ENCODE peak calls at places on chromosomes 11 and 22, in six cellular contexts. T is A549, R is HepG2, H is K562, E is NB4, G is endothelial cell of umbilical vein. Z is an unnamed sample.

GRCh38 chr11:114208371-114208770 is 87.8 kb upstream of the NNMT start:
- DNase-seq in T (no peak), H (no peak), E (peak), R (no peak), G (no peak), Z (no peak)

GRCh38 chr22:46436595-46437163 is 100.7 kb downstream of the CELSR1 start:
- DNase-seq in R (no peak), T (no peak), H (no peak), G (no peak), E (no peak), Z (no peak)

GRCh38 chr11:125264091-125265022 is 99.8 kb downstream of the PKNOX2 start:
- DNase-seq in E (no peak), H (no peak), G (no peak), T (no peak), R (no peak), Z (no peak)

GRCh38 chr11:102478660-102479245 is 26.2 kb upstream of the TMEM123 start:
- DNase-seq in R (no peak), G (no peak), T (no peak), H (no peak), E (no peak), Z (no peak)

GRCh38 chr22:49026476-49027121 is 801.1 kb downstream of the BRD1 start:
- DNase-seq in G (no peak), T (peak), E (peak), R (no peak), H (no peak), Z (no peak)

GRCh38 chr11:125929445-125930075 is 16.3 kb upstream of the VSIG10L2 start:
- DNase-seq in T (no peak), G (no peak), H (no peak), R (no peak), E (peak), Z (no peak)

GRCh38 chr11:85627332-85627997 is at the start of gene DLG2:
- DNase-seq in E (peak), R (no peak), G (peak), H (no peak), T (no peak), Z (no peak)

GRCh38 chr22:50523806-50524663 is 1.4 kb downstream of the SCO2 start:
- DNase-seq in G (no peak), E (no peak), H (no peak), R (no peak), T (no peak), Z (no peak)

GRCh38 chr22:45887202-45888131 is 89.5 kb downstream of the WNT7B start:
- DNase-seq in R (no peak), T (no peak), E (no peak), H (no peak), G (no peak), Z (no peak)

GRCh38 chr22:39449708-39450107 is 7.1 kb upstream of the MGAT3 start:
- DNase-seq in R (no peak), E (no peak), G (no peak), H (no peak), T (no peak), Z (no peak)

GRCh38 chr22:36160499-36160942 is at the start of gene APOL3:
- DNase-seq in G (peak), T (no peak), R (no peak), E (no peak), H (no peak), Z (peak)

GRCh38 chr11:71183878-71184277 is 68.5 kb downstream of the SHANK2 start:
- DNase-seq in R (no peak), H (no peak), G (no peak), E (no peak), T (no peak), Z (no peak)

GRCh38 chr11:116782728-116783127 is 5.1 kb downstream of the ZPR1 start:
- DNase-seq in T (no peak), G (no peak), H (no peak), E (no peak), R (no peak), Z (no peak)

GRCh38 chr11:93444671-93445073 is 98.5 kb downstream of the SMCO4 start:
- DNase-seq in E (peak), T (no peak), H (no peak), R (peak), G (no peak), Z (no peak)

GRCh38 chr11:26245046-26245445 is 86.9 kb upstream of the ANO3 start:
- DNase-seq in R (no peak), H (no peak), T (no peak), E (no peak), G (no peak), Z (no peak)

GRCh38 chr11:65429724-65430405 is 7.3 kb downstream of the NEAT1 start:
- DNase-seq in T (peak), H (no peak), R (no peak), E (peak), G (peak), Z (no peak)

GRCh38 chr11:6567371-6567745 is 36.1 kb downstream of the RRP8 start:
- DNase-seq in E (no peak), G (no peak), H (no peak), R (no peak), T (no peak), Z (no peak)

GRCh38 chr11:8247312-8247711 is 16.4 kb downstream of the LMO1 start:
- DNase-seq in G (no peak), E (peak), H (peak), R (no peak), T (no peak), Z (no peak)

GRCh38 chr22:46748948-46749681 is 11.1 kb upstream of the CERK start:
- DNase-seq in H (no peak), E (peak), R (no peak), G (peak), T (no peak), Z (no peak)

DNA sequence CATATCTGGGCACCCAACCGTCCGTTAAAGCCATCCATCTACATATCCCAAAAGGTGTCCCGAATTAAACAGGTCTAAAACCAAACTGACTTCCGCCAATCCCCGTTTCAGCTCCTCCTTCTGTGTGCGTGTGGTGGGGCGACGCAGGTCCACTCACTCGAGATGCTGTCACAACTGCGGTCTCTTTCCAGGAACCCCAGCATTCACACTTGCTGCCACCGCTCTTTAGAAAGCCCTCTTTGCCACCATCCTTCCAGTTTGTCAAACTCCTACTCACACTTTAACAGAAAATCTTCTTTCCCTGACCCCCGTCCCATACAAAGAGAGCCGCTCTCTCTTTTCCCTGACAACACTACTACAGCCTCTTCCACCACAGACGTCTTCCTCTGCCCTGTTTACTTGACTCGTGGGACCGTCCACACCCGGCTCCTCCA is 467 bp downstream of the ESS2 start:
- DNase-seq in T (no peak), R (no peak), H (peak), G (no peak), E (no peak), Z (no peak)
- TF ChIP-seq MYC in T (no peak), R (no peak), H (no peak), G (no peak), E (no peak), Z (no peak)

GRCh38 chr11:61794579-61794978 is 1.9 kb downstream of the FEN1 start:
- DNase-seq in G (no peak), T (no peak), E (no peak), H (no peak), R (no peak), Z (no peak)

GRCh38 chr11:61792310-61793083 is at the start of the genes FEN1 and TMEM258:
- DNase-seq in H (peak), R (peak), T (peak), E (peak), G (peak), Z (peak)

GRCh38 chr11:61793829-61794204 is 1.1 kb downstream of the FEN1 start:
- DNase-seq in E (no peak), R (no peak), G (no peak), T (no peak), H (no peak), Z (no peak)

GRCh38 chr11:61793084-61793828 is 545 bp downstream of the FEN1 start:
- DNase-seq in H (no peak), G (no peak), R (peak), E (peak), T (peak), Z (no peak)

GRCh38 chr11:61791737-61792309 is 576 bp downstream of the TMEM258 start:
- DNase-seq in T (peak), G (peak), E (peak), R (peak), H (peak), Z (no peak)
- TF ChIP-seq MYC in T (peak), G (no peak), E (no peak), R (no peak), H (peak), Z (no peak)

DNA sequence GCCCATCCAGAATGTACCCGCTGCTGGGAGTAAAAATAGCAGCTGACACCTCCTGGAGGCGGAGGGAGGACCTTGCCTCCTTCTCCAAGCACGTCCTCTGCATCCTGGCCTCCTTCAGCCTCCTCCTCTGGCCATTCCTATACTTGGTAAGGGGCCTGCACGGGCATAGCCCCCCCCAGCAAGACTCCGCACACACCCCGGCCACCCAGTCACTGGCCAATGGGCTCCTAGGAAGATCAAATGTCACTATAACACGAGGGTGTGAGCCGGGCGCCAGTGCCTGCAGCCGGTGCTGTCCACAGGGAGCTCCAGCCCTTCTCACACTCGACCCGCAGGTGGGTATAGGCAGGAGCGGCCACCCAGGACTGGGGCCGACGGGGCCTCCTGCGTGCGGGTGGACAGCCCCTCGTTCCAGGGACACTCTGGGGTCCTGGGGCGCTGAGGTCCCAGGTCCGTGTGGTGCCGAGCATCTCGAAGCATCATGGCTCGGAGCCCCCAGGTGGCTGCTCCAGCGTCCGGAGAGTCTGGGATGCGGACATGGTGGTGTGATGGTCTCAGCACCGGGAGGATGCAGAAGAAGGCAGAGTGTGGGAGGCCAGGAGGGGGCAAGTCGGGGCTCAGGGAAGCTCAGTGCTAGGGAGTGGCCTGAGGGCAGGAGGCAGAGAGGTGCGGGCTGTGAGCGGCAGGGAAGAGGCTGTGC is at the start of gene TNNT3:
- DNase-seq in H (no peak), T (no peak), E (no peak), R (no peak), G (no peak), Z (no peak)
- TF ChIP-seq MYC in H (no peak), T (no peak), E (no peak), R (no peak), G (no peak), Z (no peak)

DNA sequence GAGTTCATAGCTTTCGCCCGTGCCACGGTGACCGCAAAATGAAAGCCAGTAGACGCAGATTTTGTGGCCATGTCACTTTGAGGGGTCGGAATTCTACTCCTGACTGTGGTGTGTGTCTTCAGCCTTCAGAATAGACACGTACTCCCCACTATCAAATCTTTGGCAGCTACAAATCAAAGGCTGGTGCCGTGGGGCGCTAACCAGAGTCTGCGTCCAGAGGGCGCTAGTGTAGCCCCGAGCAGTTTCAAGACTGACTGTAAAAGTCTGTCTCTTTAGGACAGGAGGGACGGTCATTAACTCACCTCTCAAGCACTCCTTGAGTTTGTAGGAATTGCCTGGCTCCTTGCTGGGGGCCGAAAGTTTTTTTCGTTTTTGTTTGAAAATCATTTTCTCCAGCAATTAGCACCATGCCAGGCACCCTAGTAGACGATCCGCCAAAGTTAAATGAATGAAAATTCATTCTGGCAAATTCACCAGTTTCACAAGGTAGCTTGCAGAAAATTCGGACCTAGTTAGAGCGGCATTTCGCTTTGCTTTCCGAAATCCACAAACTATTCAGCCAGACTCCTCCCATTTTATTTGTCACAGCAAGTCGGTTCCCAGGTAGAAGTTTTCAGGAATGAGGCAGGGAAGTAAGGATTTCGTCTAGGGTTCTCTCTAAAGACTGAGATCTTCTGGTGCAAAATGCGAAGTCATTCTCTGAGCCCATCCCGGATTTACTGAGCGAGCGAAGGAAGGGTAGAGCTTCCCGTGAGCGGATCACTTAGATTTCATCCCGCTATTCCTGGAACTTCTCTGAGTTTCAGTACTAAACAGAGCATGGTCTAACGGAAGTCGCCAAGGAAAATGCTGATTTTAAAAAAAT is 2.8 kb upstream of the CALCA start:
- DNase-seq in T (peak), H (peak), E (peak), R (peak), G (peak), Z (no peak)
- TF ChIP-seq MYC in T (no peak), H (no peak), E (no peak), R (no peak), G (no peak), Z (no peak)

GRCh38 chr11:69511358-69512015 is 30.0 kb downstream of the LINC01488 start:
- DNase-seq in T (no peak), G (no peak), E (no peak), R (no peak), H (no peak), Z (no peak)

GRCh38 chr11:69509846-69510390 is 28.5 kb downstream of the LINC01488 start:
- DNase-seq in T (no peak), E (no peak), H (no peak), G (no peak), R (no peak), Z (no peak)

GRCh38 chr11:69509381-69509780 is 27.9 kb downstream of the LINC01488 start:
- DNase-seq in E (no peak), T (no peak), G (no peak), H (no peak), R (no peak), Z (no peak)

GRCh38 chr11:69512136-69512535 is 30.7 kb downstream of the LINC01488 start:
- DNase-seq in T (no peak), H (no peak), R (no peak), E (no peak), G (no peak), Z (no peak)

DNA sequence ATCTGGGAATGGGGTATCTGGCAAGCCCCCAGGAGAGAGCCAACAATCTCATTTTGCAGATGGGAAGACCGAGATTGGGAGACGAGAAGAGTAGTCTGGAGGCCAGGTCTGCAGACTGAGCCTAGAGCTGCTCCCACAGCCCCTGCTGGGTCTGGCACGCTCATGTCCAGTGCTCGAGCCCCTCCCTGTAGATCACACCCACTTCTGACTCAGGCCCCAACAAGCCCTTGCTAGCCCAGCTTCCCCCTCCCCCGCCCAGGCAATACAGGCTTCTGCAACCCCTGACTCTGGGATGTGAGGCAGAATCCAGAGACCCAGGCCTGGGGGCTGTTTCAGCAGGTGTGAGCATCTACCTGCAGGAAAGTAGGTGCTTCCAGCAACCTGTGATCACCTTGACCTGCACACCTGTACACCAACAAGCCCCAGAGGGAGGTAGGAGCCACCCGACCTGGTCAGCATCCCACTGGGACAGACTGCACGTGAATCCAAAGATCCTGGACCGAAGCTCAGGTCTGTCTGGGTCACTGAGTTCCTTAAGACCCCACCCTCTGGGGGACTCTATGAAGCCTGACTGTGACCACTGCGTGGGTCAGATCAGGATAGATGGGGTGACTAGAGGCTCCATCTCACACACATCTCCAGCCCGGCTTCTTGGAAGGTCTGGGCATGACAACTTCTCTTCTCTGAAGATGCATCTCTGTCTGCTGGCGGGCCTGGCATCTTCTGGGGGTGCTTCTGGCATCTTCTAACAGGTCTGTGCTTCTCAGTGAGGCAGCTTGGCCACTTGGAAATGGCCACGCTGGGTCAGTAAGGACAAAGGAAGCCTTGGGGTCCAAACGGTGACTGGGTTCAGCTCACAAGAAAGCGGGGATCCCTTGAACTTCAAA is 29.3 kb downstream of the LINC01488 start:
- DNase-seq in H (no peak), G (no peak), T (no peak), R (no peak), E (peak), Z (no peak)
- TF ChIP-seq MYC in H (no peak), G (no peak), T (no peak), R (no peak), E (no peak), Z (no peak)

GRCh38 chr11:11966354-11966741 is 42.1 kb downstream of the DKK3 start:
- DNase-seq in T (no peak), H (no peak), G (no peak), E (no peak), R (no peak), Z (no peak)

GRCh38 chr11:11964774-11965150 is 43.7 kb downstream of the DKK3 start:
- DNase-seq in E (no peak), T (no peak), H (no peak), G (no peak), R (no peak), Z (no peak)

GRCh38 chr11:11965656-11966353 is 42.6 kb downstream of the DKK3 start:
- DNase-seq in H (no peak), R (no peak), E (no peak), T (no peak), G (no peak), Z (no peak)

GRCh38 chr11:11965192-11965591 is 43.2 kb downstream of the DKK3 start:
- DNase-seq in R (no peak), T (no peak), E (no peak), G (no peak), H (no peak), Z (no peak)

GRCh38 chr11:11963842-11964773 is 44.3 kb downstream of the DKK3 start:
- DNase-seq in E (no peak), H (no peak), G (no peak), R (no peak), T (no peak), Z (no peak)
- TF ChIP-seq MYC in E (no peak), H (no peak), G (no peak), R (no peak), T (no peak), Z (no peak)

GRCh38 chr11:76235233-76236091 is 29.2 kb upstream of the WNT11 start:
- DNase-seq in G (peak), T (peak), E (peak), H (peak), R (peak), Z (peak)

GRCh38 chr11:76237914-76238313 is 31.6 kb upstream of the WNT11 start:
- DNase-seq in H (peak), R (peak), T (peak), G (peak), E (peak), Z (no peak)

GRCh38 chr11:76237041-76237649 is 30.8 kb upstream of the WNT11 start:
- DNase-seq in H (no peak), R (no peak), T (no peak), E (no peak), G (no peak), Z (no peak)

GRCh38 chr11:76234704-76235232 is 28.5 kb upstream of the WNT11 start:
- DNase-seq in G (no peak), E (no peak), H (no peak), R (no peak), T (no peak), Z (no peak)

GRCh38 chr11:76236092-76237026 is 30.1 kb upstream of the WNT11 start:
- DNase-seq in G (no peak), E (peak), R (no peak), T (peak), H (peak), Z (no peak)
- TF ChIP-seq MYC in G (no peak), E (no peak), R (peak), T (no peak), H (no peak), Z (no peak)

DNA sequence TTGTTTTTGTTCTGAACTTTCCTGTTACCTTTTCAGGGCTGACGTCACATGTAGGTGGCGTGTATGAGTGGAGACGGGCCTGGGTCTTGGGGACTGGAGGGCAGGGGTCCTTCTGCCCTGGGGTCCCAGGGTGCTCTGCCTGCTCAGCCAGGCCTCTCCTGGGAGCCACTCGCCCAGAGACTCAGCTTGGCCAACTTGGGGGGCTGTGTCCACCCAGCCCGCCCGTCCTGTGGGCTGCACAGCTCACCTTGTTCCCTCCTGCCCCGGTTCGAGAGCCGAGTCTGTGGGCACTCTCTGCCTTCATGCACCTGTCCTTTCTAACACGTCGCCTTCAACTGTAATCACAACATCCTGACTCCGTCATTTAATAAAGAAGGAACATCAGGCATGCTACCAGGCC is 3.5 kb upstream of the TSSC4 start:
- DNase-seq in G (no peak), T (no peak), E (no peak), H (no peak), R (no peak), Z (no peak)
- TF ChIP-seq MYC in G (no peak), T (no peak), E (no peak), H (no peak), R (no peak), Z (no peak)

Z was measured in GM12878.